ENCODE peak calls at places on chromosome 16, in six cellular contexts. K is activated CD8-positive, alpha-beta T cell treated with anti-CD3 and anti-CD28 coated beads, Interleukin-2, amount 10 ng/mL, durations not matched to agents 7 days and 5 days; Y is stimulated activated naive CD4-positive, alpha-beta T cell; C is non-pigmented ciliary epithelial cell; H is A172; Q is AG08396. N is an unnamed sample.

GRCh38 chr16:50440991-50441390 is 72.2 kb upstream of the BRD7 start:
- DNase-seq in Q (no peak), Y (no peak), C (no peak), K (no peak), H (no peak), N (no peak)

GRCh38 chr16:11004957-11005610 is 60.7 kb downstream of the CLEC16A start:
- DNase-seq in Q (peak), Y (no peak), H (no peak), C (no peak), K (no peak), N (peak)

GRCh38 chr16:55444754-55445485 is 34.1 kb upstream of the MMP2 start:
- DNase-seq in H (no peak), K (no peak), Y (no peak), Q (no peak), C (no peak), N (no peak)

GRCh38 chr16:68893710-68894705 is 50.7 kb downstream of the TANGO6 start:
- DNase-seq in Q (peak), K (peak), C (no peak), Y (no peak), H (peak), N (peak)

GRCh38 chr16:63976345-63976744 is 1145.5 kb downstream of the CDH11 start:
- DNase-seq in H (no peak), Y (no peak), C (no peak), Q (no peak), K (no peak), N (no peak)

GRCh38 chr16:48013476-48013875 is 142.3 kb downstream of the ABCC12 start:
- DNase-seq in Y (no peak), C (no peak), K (no peak), H (peak), Q (no peak), N (peak)

GRCh38 chr16:27703121-27703520 is 153.2 kb downstream of the KATNIP start:
- DNase-seq in Y (no peak), H (no peak), C (no peak), Q (no peak), K (no peak), N (no peak)

GRCh38 chr16:5852151-5852550 is 754.6 kb upstream of the EEF2KMT start:
- DNase-seq in K (no peak), C (no peak), Y (no peak), Q (no peak), H (no peak), N (no peak)

GRCh38 chr16:72355561-72355960 is 183.6 kb upstream of the PMFBP1 start:
- DNase-seq in C (no peak), Q (no peak), H (no peak), Y (no peak), K (no peak), N (peak)

GRCh38 chr16:83109736-83110135 is 483.0 kb downstream of the CDH13 start:
- DNase-seq in Y (no peak), K (no peak), H (no peak), Q (no peak), C (no peak), N (no peak)

GRCh38 chr16:84780977-84781376 is 38.8 kb upstream of the CRISPLD2 start:
- DNase-seq in K (no peak), C (no peak), Y (no peak), Q (no peak), H (no peak), N (no peak)

GRCh38 chr16:73057369-73058210 is 9.7 kb upstream of the ZFHX3 start:
- DNase-seq in C (no peak), Q (no peak), K (no peak), Y (no peak), H (no peak), N (peak)

GRCh38 chr16:13478991-13479390 is 441.0 kb upstream of the ERCC4 start:
- DNase-seq in C (no peak), Q (no peak), Y (no peak), H (no peak), K (no peak), N (no peak)

GRCh38 chr16:49562228-49562627 is 188.6 kb downstream of the C16orf78 start:
- DNase-seq in K (no peak), Q (no peak), H (no peak), Y (no peak), C (no peak), N (no peak)

GRCh38 chr16:11370084-11370931 is 25.0 kb downstream of the RMI2 start:
- DNase-seq in Y (no peak), Q (no peak), H (no peak), K (no peak), C (no peak), N (no peak)

GRCh38 chr16:71311553-71312158 is 22.5 kb upstream of the CMTR2 start:
- DNase-seq in Q (peak), Y (no peak), C (no peak), H (peak), K (peak), N (peak)